ENCODE peak calls at places on chromosomes 1 and 21, in eight cellular contexts. F, C, S, J, V, D, G and U are unnamed samples.

GRCh38 chr1:209633335-209633997 is 18.8 kb downstream of the LAMB3 start:
- DNase-seq in D (no peak), C (no peak), J (no peak), F (peak), S (no peak), G (no peak), V (no peak), U (no peak)

GRCh38 chr21:17492415-17493168 is 20.3 kb upstream of the CXADR start:
- DNase-seq in F (peak), G (no peak), C (no peak), J (no peak), D (no peak), S (no peak), V (no peak), U (no peak)

GRCh38 chr21:25637846-25638245 is 1.2 kb upstream of the JAM2 start:
- DNase-seq in D (no peak), G (no peak), F (peak), V (no peak), S (no peak), J (no peak), C (no peak), U (no peak)

GRCh38 chr1:63448741-63449140 is 74.3 kb downstream of the ITGB3BP start:
- DNase-seq in J (no peak), D (no peak), G (no peak), V (no peak), F (peak), S (peak), C (no peak), U (no peak)

GRCh38 chr1:229347528-229347927 is 4.7 kb upstream of the CCSAP start:
- DNase-seq in S (no peak), V (no peak), G (peak), C (no peak), D (no peak), F (no peak), J (no peak), U (no peak)

GRCh38 chr1:201060586-201060985 is 37.1 kb upstream of the KIF21B start:
- DNase-seq in J (no peak), V (no peak), G (no peak), F (no peak), C (no peak), S (no peak), D (no peak), U (no peak)

GRCh38 chr1:88985692-88986091 is 6.7 kb downstream of the KYAT3 start:
- DNase-seq in J (peak), C (no peak), G (no peak), F (no peak), D (no peak), V (no peak), S (no peak), U (no peak)

GRCh38 chr1:233025156-233025555 is 74.7 kb downstream of the NTPCR start:
- DNase-seq in V (no peak), J (peak), F (peak), S (no peak), D (no peak), C (peak), G (peak), U (peak)

GRCh38 chr1:150813028-150813707 is 5.1 kb upstream of the CTSK start:
- DNase-seq in G (peak), F (peak), S (peak), D (no peak), J (peak), V (peak), C (peak), U (peak)

GRCh38 chr1:27726173-27726793 is 522 bp downstream of the FAM76A start:
- DNase-seq in F (no peak), D (peak), S (peak), V (peak), C (peak), J (peak), G (no peak), U (no peak)

GRCh38 chr1:192807968-192808587 is 761 bp upstream of the RGS2 start:
- DNase-seq in J (no peak), F (peak), D (no peak), S (peak), C (peak), G (no peak), V (no peak), U (no peak)

GRCh38 chr1:92483442-92484170 is 3.1 kb downstream of the GFI1 start:
- DNase-seq in G (peak), S (no peak), F (no peak), C (no peak), J (peak), D (peak), V (peak), U (no peak)

GRCh38 chr1:226236826-226237225 is 13.4 kb downstream of the MIXL1 start:
- DNase-seq in J (no peak), S (no peak), C (no peak), G (no peak), V (no peak), D (no peak), F (no peak), U (no peak)

GRCh38 chr1:70072239-70072751 is 133.1 kb downstream of the LRRC40 start:
- DNase-seq in F (peak), J (no peak), D (no peak), V (no peak), S (peak), G (no peak), C (no peak), U (no peak)

GRCh38 chr1:223008808-223009207 is 134.2 kb downstream of the TLR5 start:
- DNase-seq in V (no peak), F (no peak), S (no peak), D (no peak), C (no peak), G (no peak), J (no peak), U (no peak)

GRCh38 chr1:45012639-45013278 is 705 bp downstream of the UROD start:
- DNase-seq in J (peak), S (peak), G (peak), F (peak), D (no peak), C (peak), V (peak), U (no peak)

GRCh38 chr1:31855038-31855845 is 39.4 kb upstream of the SPOCD1 start:
- DNase-seq in J (no peak), F (peak), G (no peak), S (peak), V (no peak), C (no peak), D (no peak), U (no peak)

GRCh38 chr21:43684424-43684823 is 25.1 kb downstream of the RRP1B start:
- DNase-seq in F (no peak), G (no peak), J (no peak), C (no peak), D (no peak), V (no peak), S (no peak), U (no peak)

GRCh38 chr1:38173157-38173831 is 126.7 kb upstream of the POU3F1 start:
- DNase-seq in F (no peak), J (no peak), S (no peak), G (no peak), V (no peak), C (no peak), D (no peak), U (no peak)

GRCh38 chr1:208159542-208160258 is 84.5 kb downstream of the PLXNA2 start:
- DNase-seq in J (no peak), F (peak), D (no peak), C (no peak), V (no peak), S (peak), G (no peak), U (no peak)